ENCODE peak calls at places on chromosomes 13 and 19, in seven cellular contexts. I, B, F, N, V, X and M are unnamed samples.

GRCh38 chr13:74870865-74871264 is 611.1 kb downstream of the TBC1D4 start:
- DNase-seq in I (no peak), X (no peak), N (no peak), B (no peak), V (no peak), F (no peak), M (no peak)

GRCh38 chr13:22828081-22828480 is 352.7 kb upstream of the SGCG start:
- DNase-seq in N (no peak), B (no peak), I (no peak), X (no peak), F (no peak), V (no peak), M (no peak)

GRCh38 chr19:29629836-29630534 is 23.9 kb downstream of the POP4 start:
- DNase-seq in X (no peak), V (no peak), F (no peak), N (no peak), I (no peak), B (no peak), M (no peak)

GRCh38 chr19:2764945-2765344 is 18.1 kb downstream of the SGTA start:
- DNase-seq in V (no peak), B (no peak), I (no peak), X (no peak), F (no peak), N (no peak), M (no peak)

GRCh38 chr19:2051771-2052704 is 994 bp upstream of the MKNK2 start:
- DNase-seq in X (peak; percentile 50), V (no peak), I (no peak), N (peak; percentile 65), F (no peak), B (no peak), M (peak; percentile 83)

GRCh38 chr13:27977476-27978300 is 8.6 kb upstream of the CDX2 start:
- DNase-seq in X (no peak), B (no peak), F (no peak), V (no peak), N (no peak), I (no peak), M (no peak)

GRCh38 chr13:105665284-105665683 is 870.2 kb downstream of the EFNB2 start:
- DNase-seq in I (no peak), V (no peak), B (no peak), X (no peak), F (no peak), N (no peak), M (no peak)

GRCh38 chr13:91174886-91175501 is 172.5 kb upstream of the MIR17HG start:
- DNase-seq in N (no peak), I (no peak), B (no peak), F (no peak), X (no peak), V (no peak), M (no peak)

GRCh38 chr19:12955996-12956395 is 1.0 kb downstream of the GADD45GIP1 start:
- DNase-seq in N (no peak), B (no peak), X (no peak), F (no peak), I (no peak), V (no peak), M (no peak)

GRCh38 chr13:105240356-105240755 is 1295.1 kb downstream of the EFNB2 start:
- DNase-seq in V (no peak), B (no peak), N (no peak), X (no peak), I (no peak), F (no peak), M (no peak)

GRCh38 chr19:46159418-46159817 is 11.4 kb downstream of the IGFL2 start:
- DNase-seq in I (no peak), N (no peak), V (no peak), F (no peak), B (no peak), X (no peak), M (no peak)

GRCh38 chr13:53848546-53848945 is 819.9 kb downstream of the OLFM4 start:
- DNase-seq in X (no peak), F (no peak), V (no peak), I (no peak), N (no peak), B (no peak), M (no peak)

GRCh38 chr19:44796701-44797115 is 12.2 kb upstream of the BCAM start:
- DNase-seq in X (no peak), I (no peak), N (peak; percentile 30), F (no peak), V (no peak), B (no peak), M (no peak)

GRCh38 chr19:44792286-44792685 is 14.6 kb downstream of the CBLC start:
- DNase-seq in B (no peak), N (no peak), F (no peak), V (no peak), I (no peak), X (no peak), M (no peak)

GRCh38 chr19:44794610-44795009 is 14.3 kb upstream of the BCAM start:
- DNase-seq in B (no peak), V (no peak), N (no peak), I (no peak), X (no peak), F (no peak), M (no peak)

GRCh38 chr19:44799627-44800257 is 9.2 kb upstream of the BCAM start:
- DNase-seq in I (no peak), F (no peak), V (no peak), N (no peak), X (no peak), B (no peak), M (no peak)

GRCh38 chr19:44795398-44795987 is 13.4 kb upstream of the BCAM start:
- DNase-seq in N (no peak), F (no peak), V (no peak), B (no peak), I (no peak), X (no peak), M (no peak)
- H3K36me3 ChIP-seq in N (no peaks in the 10 kb centered on the region), F (peaks cover 17% of the 10 kb centered on the region), V (no peaks in the 10 kb centered on the region), B (no peaks in the 10 kb centered on the region), I (no peaks in the 10 kb centered on the region), X (no peaks in the 10 kb centered on the region), M (no peaks in the 10 kb centered on the region)

GRCh38 chr19:42325896-42326771 is 699 bp downstream of the MEGF8 start:
- DNase-seq in X (no peak), B (no peak), I (no peak), V (no peak), F (no peak), N (peak; percentile 19), M (no peak)
- TF ChIP-seq CTCF in X (no peak), B (no peak), I (no peak), V (no peak), F (peak; percentile 10), N (no peak), M (no peak)

DNA sequence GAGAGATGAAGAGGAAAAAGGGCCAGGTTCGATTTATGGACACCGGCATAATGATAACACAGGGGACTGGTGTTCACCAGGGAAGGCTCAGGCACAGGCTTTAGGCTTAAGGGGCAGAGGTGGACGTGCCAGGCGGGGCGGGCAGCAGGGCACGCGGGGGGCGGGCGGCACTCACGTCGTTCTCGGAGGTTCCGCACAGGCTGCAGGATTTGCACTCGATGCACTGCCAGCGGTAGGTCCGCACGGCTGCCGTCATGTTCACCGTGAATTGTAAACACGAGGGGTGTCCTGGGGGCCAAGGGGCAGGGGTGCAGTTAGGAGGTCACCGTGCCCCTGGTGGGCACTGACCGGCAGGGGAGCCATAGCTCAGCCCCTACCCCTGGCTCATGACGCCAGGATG is 10.6 kb downstream of the DPF1 start:
- DNase-seq in F (no peak), N (no peak), X (no peak), B (no peak), V (no peak), I (no peak), M (no peak)
- H3K27ac ChIP-seq in F (no peak overlapping the region), N (no peak overlapping the region), X (no peak overlapping the region), B (no peak overlapping the region), V (no peak overlapping the region), I (no peak overlapping the region), M (no peak overlapping the region)

GRCh38 chr19:55226788-55227187 is 1.8 kb downstream of the TMEM86B start:
- DNase-seq in V (no peak), F (no peak), I (no peak), X (no peak), N (no peak), B (no peak), M (no peak)
- H3K36me3 ChIP-seq in V (peaks cover 43% of the 10 kb centered on the region), F (peaks cover 11% of the 10 kb centered on the region), I (peaks cover 12% of the 10 kb centered on the region), X (peaks cover 52% of the 10 kb centered on the region), N (no peaks in the 10 kb centered on the region), B (peaks cover 22% of the 10 kb centered on the region), M (no peaks in the 10 kb centered on the region)

DNA sequence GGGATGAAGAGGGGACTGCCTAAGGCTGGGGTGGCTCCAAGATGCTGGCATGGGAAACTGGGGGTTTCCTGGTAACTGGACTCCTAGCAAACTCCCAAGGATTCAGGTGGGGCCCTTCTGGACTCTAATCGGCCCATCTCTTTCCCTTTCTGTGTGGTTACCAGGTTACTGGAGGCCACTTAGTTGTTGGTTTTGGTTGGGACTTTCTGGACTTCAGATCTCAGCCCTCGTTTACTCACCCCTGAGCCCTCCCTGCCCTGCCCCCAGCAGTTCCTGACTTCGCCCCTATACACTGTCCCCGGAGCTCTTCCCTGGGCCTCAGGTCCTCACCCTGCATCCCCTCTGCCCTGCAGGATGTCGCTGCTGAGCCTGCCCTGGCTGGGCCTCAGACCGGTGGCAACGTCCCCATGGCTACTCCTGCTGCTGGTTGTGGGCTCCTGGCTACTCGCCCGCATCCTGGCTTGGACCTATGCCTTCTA is 328 bp downstream of the CYP4F12 start:
- DNase-seq in I (no peak), B (no peak), V (no peak), N (no peak), X (no peak), F (no peak), M (no peak)
- TF ChIP-seq CTCF in I (no peak), B (no peak), V (no peak), N (no peak), X (no peak), F (no peak), M (no peak)

DNA sequence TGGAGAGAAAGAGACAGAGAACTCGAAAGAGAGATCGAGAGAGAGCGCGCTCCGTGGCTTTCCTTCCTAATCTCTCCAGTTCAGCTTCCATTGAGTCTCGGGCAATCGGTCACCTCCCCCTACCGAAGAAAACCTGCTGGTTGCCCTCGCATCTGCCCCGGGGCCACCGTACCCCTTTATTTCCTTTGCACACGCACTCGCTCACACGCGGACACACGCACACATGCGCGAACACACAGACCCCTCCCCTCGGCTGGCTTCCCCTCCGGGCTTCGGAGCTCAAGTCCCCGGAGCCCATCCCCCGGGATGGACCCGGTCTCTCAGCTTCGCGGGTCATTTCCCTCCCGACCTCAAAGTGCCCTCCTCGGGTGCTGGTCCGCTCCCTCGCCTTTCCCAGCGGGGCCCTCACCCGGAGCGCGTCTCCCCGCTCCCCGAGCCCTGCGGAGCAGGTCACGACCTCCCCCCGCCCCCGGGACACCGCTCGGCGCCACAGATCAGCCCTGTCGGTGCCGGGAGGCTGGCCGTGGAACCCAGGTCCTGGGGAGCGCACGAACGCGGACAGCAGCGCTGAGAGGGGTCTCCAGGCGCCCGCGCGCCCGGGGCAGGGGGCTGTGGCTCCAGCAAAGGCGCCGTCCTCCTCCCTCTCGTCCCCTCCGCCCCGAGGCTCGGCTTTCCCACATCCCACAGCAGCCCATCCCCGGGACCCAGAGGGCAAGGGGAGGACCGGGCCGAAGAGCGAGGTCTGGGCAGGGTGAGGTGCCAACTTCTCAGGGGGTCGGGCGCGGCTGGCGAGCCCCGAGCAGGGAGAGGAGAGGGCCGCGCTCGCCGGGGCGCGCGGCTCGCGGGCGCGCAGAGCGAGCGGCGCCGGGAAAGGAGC is 1.8 kb downstream of the DACH1 start:
- DNase-seq in V (no peak), F (no peak), I (no peak), N (no peak), B (no peak), X (peak; percentile 37), M (no peak)
- H3K27ac ChIP-seq in V (peak overlapping the region; percentile 89), F (no peak overlapping the region), I (no peak overlapping the region), N (peak overlapping the region; percentile 92), B (no peak overlapping the region), X (peak overlapping the region; percentile 84), M (no peak overlapping the region)